ENCODE peak calls at places on chromosomes 5 and 9, in five cellular contexts. One of them, this sample, is unnamed.

GRCh38 chr5:7261049-7261448 is 134.9 kb upstream of the ADCY2 start:
- DNase-seq in PC-9: peak; percentile 39
- DNase-seq in esophagus squamous epithelium: no peak
- DNase-seq in stomach: no peak
- DNase-seq in tibial nerve: no peak
- DNase-seq in this sample: no peak

GRCh38 chr9:86749530-86750275 is 197.6 kb downstream of the GAS1 start:
- DNase-seq in PC-9: no peak
- DNase-seq in esophagus squamous epithelium: no peak
- DNase-seq in stomach: no peak
- DNase-seq in tibial nerve: no peak
- DNase-seq in this sample: no peak

GRCh38 chr9:79470957-79471356 is 100.8 kb upstream of the TLE4 start:
- DNase-seq in PC-9: no peak
- DNase-seq in esophagus squamous epithelium: no peak
- DNase-seq in stomach: no peak
- DNase-seq in tibial nerve: no peak
- DNase-seq in this sample: no peak

GRCh38 chr5:57863661-57864060 is 381.1 kb upstream of the ACTBL2 start:
- DNase-seq in PC-9: peak; percentile 43
- DNase-seq in esophagus squamous epithelium: no peak
- DNase-seq in stomach: no peak
- DNase-seq in tibial nerve: no peak
- DNase-seq in this sample: no peak

GRCh38 chr5:65288657-65289056 is 193.1 kb downstream of the ADAMTS6 start:
- DNase-seq in PC-9: no peak
- DNase-seq in esophagus squamous epithelium: no peak
- DNase-seq in stomach: no peak
- DNase-seq in tibial nerve: no peak
- DNase-seq in this sample: no peak

GRCh38 chr9:32551491-32552049 is 557 bp upstream of the SMIM27 start:
- DNase-seq in PC-9: no peak
- DNase-seq in esophagus squamous epithelium: no peak
- DNase-seq in stomach: no peak
- DNase-seq in tibial nerve: no peak
- DNase-seq in this sample: peak; percentile 28

GRCh38 chr9:107292811-107293554 is 9.9 kb downstream of the RAD23B start:
- DNase-seq in PC-9: peak; percentile 43
- DNase-seq in esophagus squamous epithelium: no peak
- DNase-seq in stomach: no peak
- DNase-seq in tibial nerve: no peak
- DNase-seq in this sample: no peak

GRCh38 chr5:33238826-33239670 is 201.7 kb upstream of the TARS1 start:
- DNase-seq in PC-9: no peak
- DNase-seq in esophagus squamous epithelium: no peak
- DNase-seq in stomach: no peak
- DNase-seq in tibial nerve: no peak
- DNase-seq in this sample: no peak

GRCh38 chr5:173780356-173781234 is 107.6 kb upstream of the CPEB4 start:
- DNase-seq in PC-9: no peak
- DNase-seq in esophagus squamous epithelium: no peak
- DNase-seq in stomach: peak; percentile 53
- DNase-seq in tibial nerve: no peak
- DNase-seq in this sample: no peak

GRCh38 chr5:78137290-78137689 is 157.2 kb downstream of the AP3B1 start:
- DNase-seq in PC-9: no peak
- DNase-seq in esophagus squamous epithelium: no peak
- DNase-seq in stomach: no peak
- DNase-seq in tibial nerve: no peak
- DNase-seq in this sample: no peak

GRCh38 chr9:25678147-25678666 is at the start of gene TUSC1:
- DNase-seq in PC-9: peak; percentile 72
- DNase-seq in esophagus squamous epithelium: peak; percentile 1
- DNase-seq in stomach: peak; percentile 75
- DNase-seq in tibial nerve: peak; percentile 54
- DNase-seq in this sample: peak; percentile 94
- H3K4me3 ChIP-seq in PC-9: peak within 1 kb of the TSS; percentile 75
- H3K4me3 ChIP-seq in esophagus squamous epithelium: peak within 1 kb of the TSS; percentile 88
- H3K4me3 ChIP-seq in stomach: peak within 1 kb of the TSS; percentile 85
- H3K4me3 ChIP-seq in tibial nerve: peak within 1 kb of the TSS; percentile 98
- H3K4me3 ChIP-seq in this sample: peak within 1 kb of the TSS; percentile 86

DNA sequence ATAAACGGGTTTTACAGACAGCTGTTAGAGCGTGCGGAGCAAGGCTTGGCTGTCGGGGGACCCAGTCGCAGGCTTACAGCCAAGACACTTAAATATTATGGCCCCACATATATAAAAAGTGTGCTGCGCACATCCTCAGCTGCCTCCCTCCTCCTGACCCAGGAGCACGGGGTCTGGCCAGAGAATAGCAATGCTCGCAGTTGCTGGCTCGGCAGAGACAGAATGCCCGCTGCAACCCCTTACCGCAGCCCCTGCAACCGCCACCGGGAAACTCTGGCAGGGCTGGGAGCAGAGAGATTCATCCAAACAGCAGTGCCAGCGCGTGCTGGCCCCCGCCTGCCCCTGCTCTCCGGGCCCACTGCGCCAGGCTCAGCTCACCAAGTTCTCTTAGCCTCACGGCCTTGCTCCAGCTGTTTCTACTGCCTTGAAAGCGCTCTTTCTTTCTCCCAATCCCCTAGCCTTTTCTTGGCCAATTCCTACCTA is 28.3 kb upstream of the MVB12B start:
- DNase-seq in PC-9: no peak
- DNase-seq in esophagus squamous epithelium: no peak
- DNase-seq in stomach: no peak
- DNase-seq in tibial nerve: no peak
- DNase-seq in this sample: no peak
- H3K36me3 ChIP-seq in PC-9: no peaks in the 10 kb centered on the region
- H3K36me3 ChIP-seq in esophagus squamous epithelium: no peaks in the 10 kb centered on the region
- H3K36me3 ChIP-seq in stomach: no peaks in the 10 kb centered on the region
- H3K36me3 ChIP-seq in tibial nerve: no peaks in the 10 kb centered on the region
- H3K36me3 ChIP-seq in this sample: no peaks in the 10 kb centered on the region

GRCh38 chr9:6552738-6553121 is 92.8 kb downstream of the GLDC start:
- DNase-seq in PC-9: no peak
- DNase-seq in esophagus squamous epithelium: no peak
- DNase-seq in stomach: no peak
- DNase-seq in tibial nerve: no peak
- DNase-seq in this sample: no peak
- H3K4me3 ChIP-seq in PC-9: no peak overlapping the region
- H3K4me3 ChIP-seq in esophagus squamous epithelium: no peak overlapping the region
- H3K4me3 ChIP-seq in stomach: no peak overlapping the region
- H3K4me3 ChIP-seq in tibial nerve: no peak overlapping the region
- H3K4me3 ChIP-seq in this sample: no peak overlapping the region

DNA sequence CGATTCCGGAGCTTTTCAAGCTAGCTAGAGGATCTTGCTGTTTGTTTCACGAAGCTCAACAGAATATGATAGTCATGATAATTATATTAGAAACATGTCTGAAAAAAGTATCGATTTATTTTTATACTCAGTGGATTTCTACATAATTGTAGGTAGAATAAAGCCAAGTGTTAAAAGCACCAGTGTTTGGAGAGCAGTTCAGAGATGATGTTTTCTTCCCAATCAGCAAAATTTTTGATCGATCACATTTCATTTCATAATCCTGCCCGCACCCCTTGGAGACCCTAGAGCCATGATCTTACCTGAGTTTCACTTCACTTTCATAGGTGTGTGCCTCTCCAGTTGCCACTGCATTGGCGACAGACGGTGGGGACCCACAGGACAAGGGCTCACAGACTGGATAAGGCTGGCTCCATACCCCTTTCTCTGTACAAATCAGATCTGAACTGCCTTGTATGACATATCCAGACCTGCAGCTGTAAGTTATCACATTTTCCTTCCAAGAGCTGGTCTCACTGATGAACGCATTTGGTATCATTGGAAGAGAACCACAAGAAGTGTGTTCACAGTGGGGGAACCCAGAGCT is 68.3 kb upstream of the TXNDC8 start:
- DNase-seq in PC-9: no peak
- DNase-seq in esophagus squamous epithelium: no peak
- DNase-seq in stomach: no peak
- DNase-seq in tibial nerve: no peak
- DNase-seq in this sample: no peak
- H3K36me3 ChIP-seq in PC-9: peaks cover 3% of the 10 kb centered on the region
- H3K36me3 ChIP-seq in esophagus squamous epithelium: no peaks in the 10 kb centered on the region
- H3K36me3 ChIP-seq in stomach: peaks cover 23% of the 10 kb centered on the region
- H3K36me3 ChIP-seq in tibial nerve: peaks cover 47% of the 10 kb centered on the region
- H3K36me3 ChIP-seq in this sample: peaks cover 14% of the 10 kb centered on the region

GRCh38 chr9:17906841-17907779 is 328.2 kb downstream of the SH3GL2 start:
- DNase-seq in PC-9: no peak
- DNase-seq in esophagus squamous epithelium: no peak
- DNase-seq in stomach: peak; percentile 39
- DNase-seq in tibial nerve: no peak
- DNase-seq in this sample: no peak

GRCh38 chr9:17905356-17906203 is 326.7 kb downstream of the SH3GL2 start:
- DNase-seq in PC-9: no peak
- DNase-seq in esophagus squamous epithelium: no peak
- DNase-seq in stomach: no peak
- DNase-seq in tibial nerve: no peak
- DNase-seq in this sample: peak; percentile 67

GRCh38 chr9:17906204-17906840 is 327.5 kb downstream of the SH3GL2 start:
- DNase-seq in PC-9: no peak
- DNase-seq in esophagus squamous epithelium: no peak
- DNase-seq in stomach: peak; percentile 44
- DNase-seq in tibial nerve: no peak
- DNase-seq in this sample: peak; percentile 67

DNA sequence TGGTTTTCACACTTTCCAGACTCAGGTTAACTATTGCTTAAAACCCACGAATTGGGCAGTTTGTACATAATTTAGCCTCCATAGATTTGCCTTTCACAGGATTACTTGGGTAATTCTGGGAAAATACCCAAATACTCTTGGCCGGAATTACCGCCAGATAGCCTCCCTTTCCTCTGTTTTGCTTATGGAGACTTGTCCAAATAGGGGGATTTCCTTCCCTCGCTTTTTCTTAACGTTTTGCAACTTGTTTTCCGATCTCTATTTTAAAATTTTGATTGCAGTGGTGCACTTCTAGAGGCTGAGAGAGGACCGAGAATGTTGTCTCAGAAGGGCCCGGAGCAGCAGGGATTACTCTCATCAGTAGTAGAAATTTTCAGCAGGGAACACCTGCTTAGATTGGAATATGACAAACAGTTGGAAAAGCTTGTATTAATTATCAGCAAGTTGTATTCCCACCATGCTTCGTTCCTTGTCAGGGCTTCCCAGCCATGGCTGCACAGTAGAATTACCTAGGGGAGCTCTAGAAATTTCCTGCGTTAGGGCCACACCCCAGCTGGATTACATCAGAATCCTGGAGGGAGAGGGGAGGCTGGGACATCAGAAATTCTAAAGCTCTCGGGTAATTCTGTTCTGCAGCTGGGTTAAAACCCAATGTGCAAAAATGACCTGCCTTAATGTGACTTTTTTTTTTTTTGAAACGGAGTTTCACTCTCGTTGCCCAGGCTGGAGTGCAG is 329.1 kb downstream of the SH3GL2 start:
- DNase-seq in PC-9: no peak
- DNase-seq in esophagus squamous epithelium: no peak
- DNase-seq in stomach: no peak
- DNase-seq in tibial nerve: no peak
- DNase-seq in this sample: no peak
- H3K4me3 ChIP-seq in PC-9: no peak overlapping the region
- H3K4me3 ChIP-seq in esophagus squamous epithelium: no peak overlapping the region
- H3K4me3 ChIP-seq in stomach: peak overlapping the region; percentile 54
- H3K4me3 ChIP-seq in tibial nerve: peak overlapping the region; percentile 49
- H3K4me3 ChIP-seq in this sample: peak overlapping the region; percentile 61

DNA sequence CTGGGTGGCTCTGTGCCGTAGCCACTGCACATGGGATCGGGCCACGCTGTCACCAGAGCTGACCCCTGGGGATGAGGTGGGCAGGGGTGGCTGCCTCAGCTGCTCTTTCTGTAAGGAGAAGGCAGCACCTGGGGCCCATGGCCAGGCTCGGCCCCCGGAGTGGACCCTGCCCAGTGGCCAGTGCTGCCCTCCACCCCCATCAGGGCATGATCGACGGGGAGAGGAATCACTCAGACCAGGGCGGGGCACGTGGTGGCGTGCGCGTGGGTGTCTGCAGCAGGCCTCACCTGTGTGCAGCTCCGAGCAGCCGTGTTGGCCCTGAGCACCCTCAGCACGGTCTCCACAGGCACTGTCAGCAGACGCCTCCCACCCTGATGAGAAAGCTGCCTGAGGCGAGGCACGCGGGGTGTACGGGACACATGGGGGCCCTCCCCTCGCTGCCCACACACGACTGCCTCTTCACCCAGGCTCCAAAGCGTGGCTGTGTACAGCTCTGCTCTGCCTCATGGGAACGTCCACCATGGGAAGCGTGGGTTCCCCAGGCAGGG is 8.6 kb upstream of the CARD9 start:
- DNase-seq in PC-9: no peak
- DNase-seq in esophagus squamous epithelium: no peak
- DNase-seq in stomach: no peak
- DNase-seq in tibial nerve: no peak
- DNase-seq in this sample: no peak
- H3K36me3 ChIP-seq in PC-9: no peaks in the 10 kb centered on the region
- H3K36me3 ChIP-seq in esophagus squamous epithelium: peaks cover 31% of the 10 kb centered on the region
- H3K36me3 ChIP-seq in stomach: peaks cover 94% of the 10 kb centered on the region
- H3K36me3 ChIP-seq in tibial nerve: peaks cover 99% of the 10 kb centered on the region
- H3K36me3 ChIP-seq in this sample: peaks cover 93% of the 10 kb centered on the region

DNA sequence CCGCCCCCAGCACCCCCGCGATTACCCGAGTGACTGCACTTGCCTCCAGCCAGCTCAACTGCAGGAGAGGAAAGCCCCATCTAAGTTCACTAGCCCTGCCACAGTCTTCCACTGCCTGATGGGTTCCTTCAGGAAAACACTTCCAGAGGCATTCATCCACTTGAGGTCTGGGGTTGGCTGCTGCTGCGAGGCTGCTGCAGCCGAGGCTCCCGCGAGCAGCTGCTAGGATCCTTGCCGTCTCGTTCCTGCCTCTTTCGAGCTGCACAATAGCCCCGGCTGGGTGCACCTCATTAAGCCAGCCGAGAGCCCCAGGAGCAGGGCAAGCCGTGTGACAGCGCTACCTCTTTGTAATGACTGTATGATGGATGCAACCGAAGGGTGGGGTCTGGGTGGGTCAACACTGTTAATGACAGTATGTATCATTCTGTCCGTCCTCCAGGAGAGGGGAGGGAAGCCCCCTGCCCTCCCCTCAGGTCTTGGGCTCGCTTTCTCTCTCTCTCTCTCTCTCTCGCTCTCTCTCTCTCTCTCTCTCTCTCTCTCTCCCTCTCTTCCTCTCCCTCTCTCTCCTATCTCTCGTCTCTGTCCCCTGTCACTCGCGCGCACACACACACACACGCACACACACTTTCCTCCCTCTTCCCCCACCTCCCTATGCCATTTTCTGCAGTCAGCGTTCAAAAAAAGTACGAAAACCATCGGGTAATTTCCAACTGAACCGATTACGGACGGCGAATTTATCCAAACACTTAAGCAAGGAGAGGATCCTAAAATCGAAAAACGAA is 24.4 kb upstream of the ELAVL2 start:
- DNase-seq in PC-9: no peak
- DNase-seq in esophagus squamous epithelium: no peak
- DNase-seq in stomach: no peak
- DNase-seq in tibial nerve: no peak
- DNase-seq in this sample: no peak
- H3K4me3 ChIP-seq in PC-9: no peak overlapping the region
- H3K4me3 ChIP-seq in esophagus squamous epithelium: peak overlapping the region; percentile 10
- H3K4me3 ChIP-seq in stomach: peak overlapping the region; percentile 35
- H3K4me3 ChIP-seq in tibial nerve: peak overlapping the region; percentile 51
- H3K4me3 ChIP-seq in this sample: peak overlapping the region; percentile 54

This sample was measured in tibial artery.